ENCODE peak calls at places on chromosomes 5 and 9, in nine cellular contexts. B is CD4-positive, CD25-positive, alpha-beta regulatory T cell; R is stomach; J is endothelial cell of umbilical vein; N is CD8-positive, alpha-beta memory T cell; D is cardiac muscle cell; L is A549; X is pancreas; F is effector memory CD4-positive, alpha-beta T cell. T is an unnamed sample. For H3K4me1, the result is how much of the 10 kb centered on the place peaks cover.

GRCh38 chr9:121483049-121483448 is 16.6 kb downstream of the GGTA1 start:
- DNase-seq in F (no peak), N (no peak), L (no peak), R (no peak), X (no peak), J (no peak), D (no peak), B (no peak), T (no peak)

GRCh38 chr9:113608082-113608685 is 144.7 kb downstream of the RGS3 start:
- DNase-seq in R (no peak), B (no peak), N (no peak), J (no peak), F (no peak), D (no peak), L (no peak), X (no peak), T (no peak)

GRCh38 chr5:73861313-73861978 is 235.4 kb downstream of the ARHGEF28 start:
- DNase-seq in F (no peak), R (no peak), N (no peak), B (no peak), L (no peak), J (no peak), D (no peak), X (no peak), T (no peak)

GRCh38 chr5:177596775-177597238 is 3.1 kb upstream of the B4GALT7 start:
- DNase-seq in F (no peak), B (no peak), J (no peak), R (no peak), N (no peak), L (no peak), X (no peak), D (no peak), T (no peak)

GRCh38 chr9:34139477-34140146 is 13.1 kb upstream of the DCAF12 start:
- DNase-seq in L (peak), N (no peak), B (no peak), J (peak), X (peak), R (peak), F (no peak), D (peak), T (no peak)

GRCh38 chr9:124078641-124079040 is 67.1 kb downstream of the LHX2 start:
- DNase-seq in D (no peak), J (peak), F (no peak), L (peak), B (no peak), N (no peak), R (no peak), X (no peak), T (no peak)

GRCh38 chr9:3138236-3139229 is 294.6 kb upstream of the PUM3 start:
- DNase-seq in J (no peak), B (no peak), D (no peak), F (no peak), N (no peak), L (no peak), R (no peak), X (no peak), T (no peak)

GRCh38 chr5:112109331-112109993 is 309.6 kb downstream of the EPB41L4A start:
- DNase-seq in D (no peak), R (peak), L (no peak), J (no peak), X (peak), B (no peak), F (no peak), N (no peak), T (no peak)

GRCh38 chr9:128081052-128081451 is 13.0 kb downstream of the SLC25A25 start:
- DNase-seq in D (no peak), L (no peak), B (no peak), N (no peak), F (no peak), J (peak), X (no peak), R (no peak), T (no peak)

GRCh38 chr9:70258692-70259511 is at the start of gene SMC5:
- DNase-seq in D (peak), N (peak), R (peak), J (peak), B (peak), X (peak), F (peak), L (peak), T (peak)

GRCh38 chr9:32456564-32456963 is 69.4 kb downstream of the RIGI start:
- DNase-seq in B (no peak), R (no peak), L (no peak), F (no peak), X (no peak), N (no peak), J (peak), D (no peak), T (no peak)

GRCh38 chr9:83355729-83356128 is 182.5 kb downstream of the FRMD3 start:
- DNase-seq in J (no peak), B (no peak), D (no peak), R (no peak), X (no peak), F (no peak), L (no peak), N (no peak), T (no peak)

GRCh38 chr9:19641046-19641445 is 147.8 kb downstream of the SLC24A2 start:
- DNase-seq in B (no peak), J (no peak), F (no peak), R (no peak), D (peak), L (no peak), X (no peak), N (no peak), T (no peak)

GRCh38 chr5:88377705-88378656 is 109.3 kb upstream of the TMEM161B start:
- DNase-seq in R (no peak), B (no peak), X (no peak), D (no peak), J (no peak), N (no peak), F (no peak), L (no peak), T (no peak)

GRCh38 chr5:173550641-173551040 is 65.8 kb downstream of the BOD1 start:
- DNase-seq in R (no peak), N (no peak), B (no peak), D (no peak), X (no peak), L (no peak), F (no peak), J (no peak), T (no peak)

GRCh38 chr5:173542964-173543363 is 73.5 kb downstream of the BOD1 start:
- DNase-seq in X (no peak), B (no peak), F (no peak), J (no peak), N (no peak), L (no peak), R (no peak), D (no peak), T (no peak)

GRCh38 chr5:173549644-173550043 is 66.8 kb downstream of the BOD1 start:
- DNase-seq in B (no peak), J (no peak), N (no peak), X (no peak), L (no peak), F (no peak), D (no peak), R (no peak), T (no peak)

GRCh38 chr5:173542159-173542558 is 74.3 kb downstream of the BOD1 start:
- DNase-seq in L (no peak), X (no peak), F (no peak), J (no peak), B (no peak), R (no peak), D (no peak), N (no peak), T (no peak)

DNA sequence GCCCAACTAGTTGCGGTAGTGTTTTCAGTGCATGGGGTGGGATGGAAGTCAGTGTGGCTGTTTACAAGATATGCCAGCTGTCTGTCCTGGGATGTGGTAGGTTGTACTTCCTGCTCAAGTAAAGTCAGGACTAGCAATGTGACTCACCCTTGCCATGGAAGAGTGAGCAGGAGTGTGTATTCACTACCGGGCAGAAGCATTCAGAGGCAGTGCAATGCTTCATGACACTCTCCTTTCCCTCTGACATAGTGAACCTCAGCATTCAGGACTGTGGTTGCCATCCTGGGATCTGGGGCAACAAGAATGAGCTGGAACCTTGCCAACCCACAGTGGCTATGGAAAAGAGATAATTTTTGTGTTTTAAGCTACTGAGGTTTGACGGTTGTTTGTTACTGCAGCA is 68.9 kb downstream of the BOD1 start:
- DNase-seq in D (no peak), L (no peak), J (no peak), R (no peak), X (no peak), N (no peak), F (no peak), B (no peak), T (no peak)
- H3K4me1 ChIP-seq in D (under half), L (under half), J (under half), R (under half), X (under half), N (under half), F (under half), B (under half), T (under half)

GRCh38 chr5:180352976-180353225 is 235 bp downstream of the GFPT2 start:
- DNase-seq in L (no peak), X (peak), D (no peak), F (no peak), R (no peak), N (no peak), J (no peak), B (no peak), T (peak)
- H3K4me3 ChIP-seq in L (peak), X (peak), D (peak), F (peak), R (peak), N (peak), J (peak), B (no peak), T (peak)

DNA sequence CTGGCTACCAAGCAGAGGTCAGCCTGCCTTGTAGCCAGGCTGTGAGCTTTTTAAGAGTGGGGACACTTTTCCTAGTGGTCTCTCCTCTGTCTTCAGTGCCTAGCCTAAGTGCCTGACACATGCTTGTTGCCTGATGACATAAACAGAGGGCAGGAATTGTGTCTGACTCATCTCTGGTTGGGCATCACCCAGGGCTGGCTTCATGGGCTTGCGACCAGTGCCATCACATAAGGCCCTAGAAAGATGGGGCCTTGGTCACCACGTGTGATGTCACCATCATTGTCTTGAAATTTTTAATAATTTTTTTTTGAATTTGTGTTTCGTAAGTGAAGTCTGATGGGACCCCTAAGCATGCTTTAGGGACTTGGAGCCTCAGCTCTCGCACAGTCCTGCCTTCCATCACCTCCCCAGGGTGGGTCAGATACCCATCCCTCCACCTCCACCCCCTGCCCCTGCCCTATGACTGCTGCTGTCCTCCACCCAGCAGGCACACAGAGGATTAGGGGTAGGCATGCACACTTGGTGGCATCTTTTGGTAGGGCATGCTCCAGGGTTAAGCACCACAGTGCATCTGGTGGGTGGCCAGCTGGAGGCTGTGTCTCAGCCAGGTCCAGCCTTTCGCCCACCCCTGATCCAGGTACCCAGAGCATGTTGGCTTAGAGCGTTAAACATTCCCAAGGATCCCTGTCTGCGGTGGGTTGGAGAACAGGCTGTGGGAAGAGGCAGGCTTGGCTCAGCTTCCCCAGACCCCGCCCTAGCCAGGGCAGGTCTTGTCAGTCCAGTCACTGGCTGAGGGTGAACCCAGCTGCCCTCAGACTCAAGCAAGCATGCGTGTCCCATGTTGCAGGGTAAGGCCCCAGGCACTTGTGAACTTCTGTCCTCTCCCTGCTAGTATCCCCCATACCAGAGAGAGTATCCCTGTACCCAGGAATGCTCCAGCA is 80.2 kb upstream of the SH3PXD2B start:
- DNase-seq in L (no peak), N (no peak), J (no peak), X (no peak), B (no peak), F (no peak), R (no peak), D (no peak), T (no peak)
- H3K27ac ChIP-seq in L (peak), N (no peak), J (no peak), X (no peak), B (no peak), F (no peak), R (no peak), D (no peak), T (no peak)

GRCh38 chr5:31365776-31366175 is 166.1 kb downstream of the DROSHA start:
- DNase-seq in J (no peak), X (no peak), B (no peak), L (no peak), N (no peak), D (no peak), F (no peak), R (no peak), T (no peak)
- H3K4me1 ChIP-seq in J (under half), X (under half), B (under half), L (under half), N (under half), D (under half), F (under half), R (under half), T (under half)

DNA sequence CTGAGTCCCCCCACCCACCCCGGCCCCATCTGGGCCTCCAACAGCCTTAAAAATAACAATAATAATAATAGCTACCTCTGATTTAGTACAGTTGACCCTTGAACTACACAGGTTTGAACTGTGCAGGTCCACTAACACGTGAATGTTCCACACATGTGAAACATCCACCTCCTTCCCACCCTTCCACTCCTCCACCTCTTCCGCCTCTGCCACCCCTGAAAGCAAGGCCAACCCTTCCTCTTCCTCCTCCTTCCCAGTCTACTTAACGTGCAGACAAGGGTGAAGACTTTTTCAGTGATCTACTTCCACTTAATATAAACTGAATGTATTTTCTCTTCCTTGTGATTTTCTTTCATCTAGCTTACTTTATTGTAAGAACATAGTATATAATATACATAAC is 10.8 kb downstream of the PDGFRB start:
- DNase-seq in F (no peak), B (no peak), N (no peak), D (no peak), J (no peak), L (no peak), X (no peak), R (no peak), T (no peak)
- H3K4me3 ChIP-seq in F (no peak), B (no peak), N (no peak), D (no peak), J (no peak), L (no peak), X (no peak), R (no peak), T (no peak)

GRCh38 chr9:13383216-13383615 is 103.7 kb upstream of the MPDZ start:
- DNase-seq in L (no peak), R (no peak), D (no peak), X (no peak), N (no peak), J (peak), B (no peak), F (no peak), T (no peak)

GRCh38 chr9:13388157-13388556 is 108.7 kb upstream of the MPDZ start:
- DNase-seq in J (no peak), B (no peak), R (no peak), L (no peak), D (no peak), X (no peak), N (no peak), F (no peak), T (no peak)

GRCh38 chr9:13387668-13388124 is 108.2 kb upstream of the MPDZ start:
- DNase-seq in D (no peak), N (no peak), R (no peak), F (no peak), L (no peak), X (no peak), J (no peak), B (no peak), T (no peak)

GRCh38 chr9:13386935-13387667 is 107.6 kb upstream of the MPDZ start:
- DNase-seq in J (no peak), D (no peak), L (no peak), X (no peak), B (no peak), F (no peak), N (no peak), R (no peak), T (no peak)

GRCh38 chr9:13386324-13386723 is 106.8 kb upstream of the MPDZ start:
- DNase-seq in J (no peak), D (no peak), F (no peak), B (no peak), X (no peak), R (no peak), L (no peak), N (no peak), T (no peak)
- H3K27ac ChIP-seq in J (no peak), D (no peak), F (no peak), B (no peak), X (no peak), R (no peak), L (no peak), N (no peak), T (no peak)

DNA sequence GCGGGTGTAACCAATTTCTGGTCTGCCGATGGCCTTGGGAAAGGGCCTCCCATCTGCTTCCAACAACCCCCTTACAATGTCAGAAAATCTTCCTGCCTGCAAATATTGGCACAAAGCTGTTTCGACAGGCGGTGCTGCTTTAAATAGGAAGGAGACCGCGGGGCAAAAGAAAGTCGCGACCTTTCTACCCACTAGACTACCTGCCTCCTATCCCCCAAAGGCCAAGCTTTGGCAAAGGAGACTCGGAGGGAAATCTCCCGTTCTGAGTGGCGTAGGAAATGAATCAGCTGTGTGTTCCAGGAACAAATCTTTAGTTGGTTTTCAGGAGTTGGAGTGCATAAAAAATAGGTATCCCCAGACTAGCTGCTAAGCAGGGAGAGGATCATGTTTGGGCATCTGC is 36.8 kb upstream of the NFIB start:
- DNase-seq in X (no peak), R (no peak), N (no peak), J (peak), L (no peak), D (no peak), B (no peak), F (no peak), T (no peak)
- H3K4me1 ChIP-seq in X (under half), R (under half), N (under half), J (half or more), L (under half), D (under half), B (under half), F (under half), T (under half)

GRCh38 chr9:109379513-109379912 is 58.7 kb upstream of the EPB41L4B start:
- DNase-seq in N (no peak), B (no peak), X (no peak), D (no peak), F (no peak), R (peak), L (no peak), J (no peak), T (no peak)

GRCh38 chr9:109382585-109382984 is 61.7 kb upstream of the EPB41L4B start:
- DNase-seq in J (no peak), N (no peak), X (no peak), L (no peak), B (no peak), D (no peak), F (no peak), R (no peak), T (no peak)

GRCh38 chr9:109382182-109382581 is 61.3 kb upstream of the EPB41L4B start:
- DNase-seq in L (no peak), J (no peak), N (no peak), D (no peak), F (no peak), X (no peak), B (no peak), R (no peak), T (no peak)

GRCh38 chr9:109383356-109383755 is 62.5 kb upstream of the EPB41L4B start:
- DNase-seq in J (no peak), D (no peak), R (no peak), N (no peak), F (no peak), X (no peak), B (no peak), L (no peak), T (no peak)

GRCh38 chr9:109381011-109381729 is 60.3 kb upstream of the EPB41L4B start:
- DNase-seq in J (no peak), D (no peak), X (no peak), N (no peak), L (no peak), F (no peak), R (no peak), B (no peak), T (no peak)
- H3K4me3 ChIP-seq in J (no peak), D (no peak), X (no peak), N (no peak), L (no peak), F (no peak), R (no peak), B (no peak), T (no peak)